ENCODE peak calls at places on chromosomes 6 and 20, in nine cellular contexts. S is A549, E is T follicular helper cell, Q is OCI-LY7, P is left cardiac atrium, A is left colon, X is prostate gland, B is right atrium auricular region, N is lower leg skin. J is an unnamed sample.

GRCh38 chr6:100592929-100593328 is 128.2 kb upstream of the SIM1 start:
- DNase-seq in S (no peak), E (no peak), Q (no peak), P (no peak), A (no peak), X (no peak), B (no peak), N (no peak), J (no peak)

GRCh38 chr6:151004415-151005024 is 139.0 kb downstream of the MTHFD1L start:
- DNase-seq in S (peak), E (no peak), Q (no peak), P (peak), A (no peak), X (peak), B (peak), N (no peak), J (no peak)

GRCh38 chr20:25281541-25281991 is 33.7 kb downstream of the PYGB start:
- DNase-seq in S (no peak), E (no peak), Q (peak), P (peak), A (peak), X (no peak), B (no peak), N (peak), J (peak)

GRCh38 chr6:145893586-145893985 is 70.6 kb downstream of the SHPRH start:
- DNase-seq in S (no peak), E (no peak), Q (no peak), P (no peak), A (no peak), X (no peak), B (no peak), N (no peak), J (no peak)

GRCh38 chr20:19833395-19833794 is 75.3 kb downstream of the RIN2 start:
- DNase-seq in S (no peak), E (no peak), Q (no peak), P (no peak), A (no peak), X (no peak), B (no peak), N (no peak), J (no peak)

GRCh38 chr6:32970413-32971244 is 2.2 kb downstream of the BRD2 start:
- DNase-seq in S (peak), E (peak), Q (peak), P (peak), A (peak), X (peak), B (peak), N (peak), J (peak)

GRCh38 chr6:49826743-49827406 is 39.5 kb downstream of the CRISP1 start:
- DNase-seq in S (no peak), E (no peak), Q (no peak), P (no peak), A (no peak), X (no peak), B (no peak), N (no peak), J (no peak)

GRCh38 chr6:162711376-162711775 is 16.2 kb downstream of the PRKN start:
- DNase-seq in S (no peak), E (no peak), Q (no peak), P (no peak), A (no peak), X (no peak), B (no peak), N (no peak), J (no peak)

GRCh38 chr20:779771-780170 is 11.5 kb upstream of the SLC52A3 start:
- DNase-seq in S (no peak), E (no peak), Q (no peak), P (no peak), A (no peak), X (no peak), B (no peak), N (no peak), J (peak)

GRCh38 chr20:44495257-44495656 is 19.6 kb downstream of the TTPAL start:
- DNase-seq in S (peak), E (no peak), Q (no peak), P (no peak), A (no peak), X (no peak), B (no peak), N (no peak), J (no peak)

GRCh38 chr20:61759286-61760065 is 306.2 kb downstream of the TAF4 start:
- DNase-seq in S (no peak), E (no peak), Q (no peak), P (no peak), A (peak), X (no peak), B (no peak), N (no peak), J (no peak)

GRCh38 chr6:134034951-134035822 is 17.2 kb downstream of the SLC2A12 start:
- DNase-seq in S (no peak), E (no peak), Q (no peak), P (no peak), A (no peak), X (no peak), B (no peak), N (no peak), J (no peak)

GRCh38 chr6:1993049-1993448 is 252.4 kb downstream of the GMDS start:
- DNase-seq in S (no peak), E (no peak), Q (no peak), P (no peak), A (no peak), X (no peak), B (no peak), N (no peak), J (no peak)

GRCh38 chr6:88359530-88360202 is 193.5 kb upstream of the CNR1 start:
- DNase-seq in S (no peak), E (no peak), Q (peak), P (no peak), A (no peak), X (no peak), B (no peak), N (no peak), J (no peak)

GRCh38 chr6:610882-611281 is 46.0 kb downstream of the HUS1B start:
- DNase-seq in S (no peak), E (no peak), Q (no peak), P (no peak), A (no peak), X (no peak), B (no peak), N (no peak), J (no peak)

GRCh38 chr6:68732423-68732822 is 97.3 kb downstream of the ADGRB3 start:
- DNase-seq in S (no peak), E (no peak), Q (no peak), P (no peak), A (no peak), X (no peak), B (no peak), N (no peak), J (no peak)

GRCh38 chr20:2671977-2672376 is 8.0 kb upstream of the IDH3B start:
- DNase-seq in S (peak), E (no peak), Q (no peak), P (no peak), A (no peak), X (no peak), B (no peak), N (no peak), J (no peak)

GRCh38 chr20:51446230-51446629 is 96.3 kb downstream of the NFATC2 start:
- DNase-seq in S (no peak), E (no peak), Q (no peak), P (no peak), A (no peak), X (no peak), B (no peak), N (no peak), J (no peak)

GRCh38 chr6:113120214-113120576 is 737.0 kb upstream of the MARCKS start:
- DNase-seq in S (peak), E (no peak), Q (no peak), P (no peak), A (no peak), X (no peak), B (no peak), N (no peak), J (no peak)